ENCODE peak calls at places on chromosomes 5 and 9, in four cellular contexts. C is cardiac muscle cell, M is neuronal stem cell, T is ovary. R is an unnamed sample.

GRCh38 chr9:92669527-92669889 is 423 bp downstream of the IPPK start:
- DNase-seq in T (peak), M (no peak), C (no peak), R (peak)

GRCh38 chr9:33132249-33132772 is 34.8 kb downstream of the B4GALT1 start:
- DNase-seq in T (no peak), C (peak), M (no peak), R (no peak)

GRCh38 chr9:37259906-37260305 is 139.5 kb downstream of the ZCCHC7 start:
- DNase-seq in M (no peak), C (no peak), T (no peak), R (no peak)

GRCh38 chr5:140251527-140251973 is 51.4 kb downstream of the PFDN1 start:
- DNase-seq in T (no peak), M (no peak), C (peak), R (no peak)

GRCh38 chr9:13267743-13268142 is 11.7 kb downstream of the MPDZ start:
- DNase-seq in T (no peak), C (peak), M (no peak), R (no peak)

GRCh38 chr5:138874241-138874640 is 894 bp downstream of the LRRTM2 start:
- DNase-seq in M (no peak), T (no peak), C (no peak), R (no peak)

GRCh38 chr5:44388504-44389409 is 463 bp downstream of the FGF10 start:
- DNase-seq in C (peak), T (peak), M (no peak), R (peak)

GRCh38 chr5:168612123-168612522 is 33.0 kb upstream of the PANK3 start:
- DNase-seq in M (no peak), C (no peak), T (no peak), R (no peak)

GRCh38 chr9:105141448-105142101 is 102.9 kb upstream of the SLC44A1 start:
- DNase-seq in M (no peak), T (no peak), C (no peak), R (no peak)

GRCh38 chr5:175457466-175457865 is 13.5 kb upstream of the DRD1 start:
- DNase-seq in M (no peak), C (no peak), T (no peak), R (no peak)

GRCh38 chr9:94002316-94003140 is 47.4 kb upstream of the BARX1 start:
- DNase-seq in M (peak), C (peak), T (no peak), R (peak)

GRCh38 chr9:72600671-72601070 is 79.3 kb downstream of the TMC1 start:
- DNase-seq in T (no peak), C (no peak), M (no peak), R (no peak)

GRCh38 chr5:23274156-23274555 is 233.3 kb upstream of the PRDM9 start:
- DNase-seq in C (no peak), M (no peak), T (no peak), R (no peak)

GRCh38 chr5:177448244-177448950 is 1.8 kb downstream of the PRR7 start:
- DNase-seq in T (no peak), M (no peak), C (no peak), R (no peak)

GRCh38 chr5:164202338-164202737 is 696.9 kb downstream of the MAT2B start:
- DNase-seq in C (peak), T (no peak), M (no peak), R (no peak)